ENCODE peak calls at places on chromosomes 2 and 18, in ten cellular contexts. One of them, this sample, is unnamed.

GRCh38 chr18:74373428-74373827 is 57.8 kb downstream of the C18orf63 start:
- DNase-seq in WTC11: no peak
- DNase-seq in ovary: no peak
- DNase-seq in cardiac fibroblast: no peak
- DNase-seq in naive thymus-derived CD4-positive, alpha-beta T cell: peak; percentile 95
- DNase-seq in activated CD4-positive, alpha-beta T cell treated with anti-CD3 and anti-CD28 coated beads, Interleukin-2, amount 10 ng/mL, durations not matched to agents 7 days and 5 days: peak; percentile 77
- DNase-seq in CD8-positive, alpha-beta T cell: peak; percentile 46
- DNase-seq in IMR-90: no peak
- DNase-seq in T-helper 1 cell: peak; percentile 40
- DNase-seq in HFFc6: no peak
- DNase-seq in this sample: no peak

GRCh38 chr2:55883829-55884228 is 39.8 kb downstream of the EFEMP1 start:
- DNase-seq in HFFc6: no peak
- DNase-seq in cardiac fibroblast: no peak
- DNase-seq in naive thymus-derived CD4-positive, alpha-beta T cell: no peak
- DNase-seq in CD8-positive, alpha-beta T cell: no peak
- DNase-seq in WTC11: no peak
- DNase-seq in activated CD4-positive, alpha-beta T cell treated with anti-CD3 and anti-CD28 coated beads, Interleukin-2, amount 10 ng/mL, durations not matched to agents 7 days and 5 days: no peak
- DNase-seq in T-helper 1 cell: no peak
- DNase-seq in IMR-90: no peak
- DNase-seq in ovary: no peak
- DNase-seq in this sample: no peak

GRCh38 chr2:58299123-58299522 is 58.0 kb upstream of the FANCL start:
- DNase-seq in T-helper 1 cell: no peak
- DNase-seq in activated CD4-positive, alpha-beta T cell treated with anti-CD3 and anti-CD28 coated beads, Interleukin-2, amount 10 ng/mL, durations not matched to agents 7 days and 5 days: no peak
- DNase-seq in IMR-90: no peak
- DNase-seq in HFFc6: no peak
- DNase-seq in cardiac fibroblast: no peak
- DNase-seq in ovary: no peak
- DNase-seq in CD8-positive, alpha-beta T cell: no peak
- DNase-seq in WTC11: no peak
- DNase-seq in naive thymus-derived CD4-positive, alpha-beta T cell: no peak
- DNase-seq in this sample: no peak

GRCh38 chr2:62653582-62654422 is 51.7 kb upstream of the EHBP1 start:
- DNase-seq in naive thymus-derived CD4-positive, alpha-beta T cell: no peak
- DNase-seq in T-helper 1 cell: no peak
- DNase-seq in WTC11: no peak
- DNase-seq in activated CD4-positive, alpha-beta T cell treated with anti-CD3 and anti-CD28 coated beads, Interleukin-2, amount 10 ng/mL, durations not matched to agents 7 days and 5 days: no peak
- DNase-seq in IMR-90: peak; percentile 11
- DNase-seq in ovary: no peak
- DNase-seq in HFFc6: no peak
- DNase-seq in CD8-positive, alpha-beta T cell: no peak
- DNase-seq in cardiac fibroblast: no peak
- DNase-seq in this sample: no peak

GRCh38 chr18:4252840-4253239 is 202.3 kb downstream of the DLGAP1 start:
- DNase-seq in cardiac fibroblast: no peak
- DNase-seq in ovary: no peak
- DNase-seq in T-helper 1 cell: no peak
- DNase-seq in IMR-90: no peak
- DNase-seq in activated CD4-positive, alpha-beta T cell treated with anti-CD3 and anti-CD28 coated beads, Interleukin-2, amount 10 ng/mL, durations not matched to agents 7 days and 5 days: no peak
- DNase-seq in HFFc6: no peak
- DNase-seq in CD8-positive, alpha-beta T cell: no peak
- DNase-seq in naive thymus-derived CD4-positive, alpha-beta T cell: no peak
- DNase-seq in WTC11: no peak
- DNase-seq in this sample: no peak

GRCh38 chr2:234676859-234677450 is 180.1 kb upstream of the ARL4C start:
- DNase-seq in IMR-90: no peak
- DNase-seq in WTC11: no peak
- DNase-seq in naive thymus-derived CD4-positive, alpha-beta T cell: no peak
- DNase-seq in ovary: no peak
- DNase-seq in activated CD4-positive, alpha-beta T cell treated with anti-CD3 and anti-CD28 coated beads, Interleukin-2, amount 10 ng/mL, durations not matched to agents 7 days and 5 days: no peak
- DNase-seq in cardiac fibroblast: no peak
- DNase-seq in CD8-positive, alpha-beta T cell: no peak
- DNase-seq in HFFc6: no peak
- DNase-seq in T-helper 1 cell: no peak
- DNase-seq in this sample: no peak

GRCh38 chr2:69200107-69200520 is 186.9 kb downstream of the GFPT1 start:
- DNase-seq in IMR-90: peak; percentile 95
- DNase-seq in CD8-positive, alpha-beta T cell: no peak
- DNase-seq in HFFc6: peak; percentile 33
- DNase-seq in activated CD4-positive, alpha-beta T cell treated with anti-CD3 and anti-CD28 coated beads, Interleukin-2, amount 10 ng/mL, durations not matched to agents 7 days and 5 days: no peak
- DNase-seq in cardiac fibroblast: peak; percentile 81
- DNase-seq in ovary: peak; percentile 77
- DNase-seq in WTC11: no peak
- DNase-seq in T-helper 1 cell: no peak
- DNase-seq in naive thymus-derived CD4-positive, alpha-beta T cell: no peak
- DNase-seq in this sample: peak; percentile 33

GRCh38 chr2:58539973-58540372 is 298.8 kb upstream of the FANCL start:
- DNase-seq in cardiac fibroblast: no peak
- DNase-seq in WTC11: no peak
- DNase-seq in HFFc6: no peak
- DNase-seq in ovary: no peak
- DNase-seq in CD8-positive, alpha-beta T cell: no peak
- DNase-seq in naive thymus-derived CD4-positive, alpha-beta T cell: no peak
- DNase-seq in activated CD4-positive, alpha-beta T cell treated with anti-CD3 and anti-CD28 coated beads, Interleukin-2, amount 10 ng/mL, durations not matched to agents 7 days and 5 days: no peak
- DNase-seq in T-helper 1 cell: no peak
- DNase-seq in IMR-90: no peak
- DNase-seq in this sample: no peak

GRCh38 chr2:42030829-42031228 is 17.0 kb upstream of the PKDCC start:
- DNase-seq in ovary: no peak
- DNase-seq in CD8-positive, alpha-beta T cell: no peak
- DNase-seq in T-helper 1 cell: no peak
- DNase-seq in activated CD4-positive, alpha-beta T cell treated with anti-CD3 and anti-CD28 coated beads, Interleukin-2, amount 10 ng/mL, durations not matched to agents 7 days and 5 days: no peak
- DNase-seq in HFFc6: no peak
- DNase-seq in naive thymus-derived CD4-positive, alpha-beta T cell: no peak
- DNase-seq in WTC11: no peak
- DNase-seq in IMR-90: no peak
- DNase-seq in cardiac fibroblast: no peak
- DNase-seq in this sample: no peak

GRCh38 chr2:239304533-239305221 is 96.1 kb downstream of the HDAC4 start:
- DNase-seq in ovary: peak; percentile 30
- DNase-seq in IMR-90: no peak
- DNase-seq in activated CD4-positive, alpha-beta T cell treated with anti-CD3 and anti-CD28 coated beads, Interleukin-2, amount 10 ng/mL, durations not matched to agents 7 days and 5 days: no peak
- DNase-seq in WTC11: peak; percentile 3
- DNase-seq in cardiac fibroblast: no peak
- DNase-seq in HFFc6: no peak
- DNase-seq in CD8-positive, alpha-beta T cell: no peak
- DNase-seq in naive thymus-derived CD4-positive, alpha-beta T cell: no peak
- DNase-seq in T-helper 1 cell: no peak
- DNase-seq in this sample: no peak